ENCODE peak calls at places on chromosome 13, in four cellular contexts. F, Y, M and N are unnamed samples.
A peak's percentile ranks its signal among the peaks of the same experiment; 100 is the strongest.

GRCh38 chr13:114115796-114116195 is 16.6 kb downstream of the RASA3 start:
- DNase-seq in Y (no peak), F (no peak), M (peak; percentile 8), N (no peak)

GRCh38 chr13:75196112-75196855 is 285.7 kb downstream of the TBC1D4 start:
- DNase-seq in F (no peak), Y (no peak), M (no peak), N (no peak)

GRCh38 chr13:23956106-23956505 is 58.8 kb upstream of the C1QTNF9B start:
- DNase-seq in Y (no peak), F (no peak), M (no peak), N (no peak)

GRCh38 chr13:108859202-108860012 is 230.0 kb downstream of the MYO16 start:
- DNase-seq in F (no peak), Y (no peak), M (no peak), N (peak; percentile 78)

GRCh38 chr13:105329359-105329758 is 1206.1 kb downstream of the EFNB2 start:
- DNase-seq in Y (no peak), F (no peak), M (no peak), N (no peak)

GRCh38 chr13:28056970-28057712 is 43.2 kb downstream of the FLT3 start:
- DNase-seq in F (no peak), M (no peak), Y (no peak), N (no peak)

GRCh38 chr13:66578305-66578704 is 651.8 kb downstream of the PCDH9 start:
- DNase-seq in M (no peak), Y (no peak), F (no peak), N (no peak)

GRCh38 chr13:69946443-69946955 is 161.1 kb upstream of the ATXN8OS start:
- DNase-seq in M (no peak), F (no peak), Y (no peak), N (no peak)

GRCh38 chr13:73656863-73657262 is 477.3 kb downstream of the KLF12 start:
- DNase-seq in M (no peak), Y (no peak), F (no peak), N (no peak)

GRCh38 chr13:60229708-60230272 is 66.1 kb upstream of the DIAPH3 start:
- DNase-seq in M (no peak), F (no peak), Y (no peak), N (no peak)

GRCh38 chr13:102212729-102213128 is 189.1 kb downstream of the FGF14 start:
- DNase-seq in M (no peak), Y (no peak), F (no peak), N (no peak)

GRCh38 chr13:44132710-44133109 is 240.9 kb upstream of the SERP2 start:
- DNase-seq in M (no peak), F (peak; percentile 30), Y (no peak), N (no peak)

GRCh38 chr13:60267498-60268202 is 103.9 kb upstream of the DIAPH3 start:
- DNase-seq in M (no peak), Y (peak; percentile 18), F (no peak), N (no peak)

GRCh38 chr13:30572859-30573275 is 44.9 kb upstream of the USPL1 start:
- DNase-seq in M (no peak), F (no peak), Y (no peak), N (no peak)

GRCh38 chr13:106350208-106350607 is 185.3 kb downstream of the EFNB2 start:
- DNase-seq in M (no peak), F (no peak), Y (no peak), N (no peak)

GRCh38 chr13:42707003-42707402 is 74.4 kb upstream of the FAM216B start:
- DNase-seq in Y (no peak), F (no peak), M (no peak), N (no peak)

GRCh38 chr13:109256866-109257760 is 529.3 kb downstream of the IRS2 start:
- DNase-seq in M (no peak), F (peak; percentile 83), Y (no peak), N (peak; percentile 91)

GRCh38 chr13:78586706-78587105 is 16.6 kb downstream of the POU4F1 start:
- DNase-seq in M (no peak), Y (no peak), F (no peak), N (no peak)

GRCh38 chr13:75635621-75636338 is at the start of gene LMO7:
- DNase-seq in F (peak; percentile 64), M (peak; percentile 60), Y (peak; percentile 60), N (no peak)

GRCh38 chr13:73129023-73129422 is 70.2 kb downstream of the KLF5 start:
- DNase-seq in F (no peak), Y (no peak), M (no peak), N (no peak)

GRCh38 chr13:37966266-37966665 is 96.7 kb upstream of the TRPC4 start:
- DNase-seq in F (no peak), Y (no peak), M (no peak), N (no peak)

GRCh38 chr13:75271851-75272250 is 210.1 kb downstream of the TBC1D4 start:
- DNase-seq in Y (no peak), F (no peak), M (no peak), N (no peak)

GRCh38 chr13:71522976-71523517 is 344.0 kb downstream of the DACH1 start:
- DNase-seq in Y (no peak), F (no peak), M (no peak), N (no peak)

GRCh38 chr13:45863716-45864590 is 12.4 kb upstream of the SIAH3 start:
- DNase-seq in Y (no peak), M (no peak), F (no peak), N (no peak)

GRCh38 chr13:19845758-19846157 is 17.7 kb downstream of the ZMYM5 start:
- DNase-seq in M (no peak), F (no peak), Y (no peak), N (peak; percentile 96)

GRCh38 chr13:33711441-33711840 is 106.5 kb upstream of the RFC3 start:
- DNase-seq in Y (no peak), F (no peak), M (no peak), N (no peak)

GRCh38 chr13:39855236-39855635 is 199.8 kb downstream of the COG6 start:
- DNase-seq in M (no peak), F (no peak), Y (no peak), N (no peak)

GRCh38 chr13:77460195-77460594 is 75.3 kb upstream of the SCEL start:
- DNase-seq in Y (no peak), M (no peak), F (no peak), N (no peak)

GRCh38 chr13:52195052-52195837 is 35.8 kb upstream of the NEK3 start:
- DNase-seq in Y (peak; percentile 75), M (peak; percentile 54), F (peak; percentile 50), N (peak; percentile 26)

DNA sequence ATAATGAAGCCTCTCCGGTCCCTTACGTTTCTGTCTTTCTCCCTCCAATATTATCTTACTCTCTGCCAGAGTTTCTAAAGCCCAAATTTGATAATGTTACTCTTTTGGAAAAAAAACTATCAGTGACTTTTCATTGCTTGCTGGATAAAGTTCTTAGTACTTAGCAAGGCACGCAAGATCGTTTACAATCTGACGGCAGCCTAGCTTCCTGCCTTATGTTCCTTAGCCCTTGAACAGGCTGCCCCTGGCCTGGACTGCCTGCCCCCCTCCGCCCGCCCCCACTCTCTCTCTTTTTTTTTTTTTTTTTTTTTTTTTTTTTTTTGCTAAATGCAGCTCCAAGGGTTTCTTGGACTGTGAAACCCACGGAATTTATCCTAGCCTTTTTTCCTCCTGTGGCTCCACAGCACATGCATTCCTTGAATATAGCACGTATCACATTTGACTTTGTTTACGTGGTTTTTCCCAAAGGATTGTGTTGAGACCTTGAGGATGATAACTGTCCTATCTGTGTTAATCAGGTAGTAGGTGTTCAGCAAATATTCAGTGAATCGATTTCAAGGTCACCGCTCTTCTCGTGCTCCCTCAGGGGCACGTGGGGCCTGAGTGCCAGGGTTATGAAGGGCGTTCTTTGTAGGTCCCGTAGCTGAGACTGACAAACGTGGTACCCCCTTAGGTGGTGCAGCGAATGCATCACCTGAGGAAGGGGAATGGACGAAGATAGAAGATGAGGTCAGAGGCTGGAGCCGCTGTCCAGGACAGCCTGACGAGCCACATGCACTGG is 130.9 kb upstream of the RNF113B start:
- DNase-seq in F (no peak), M (no peak), Y (no peak), N (no peak)
- H3K4me3 ChIP-seq in F (no peak overlapping the region), M (no peak overlapping the region), Y (no peak overlapping the region), N (no peak overlapping the region)

DNA sequence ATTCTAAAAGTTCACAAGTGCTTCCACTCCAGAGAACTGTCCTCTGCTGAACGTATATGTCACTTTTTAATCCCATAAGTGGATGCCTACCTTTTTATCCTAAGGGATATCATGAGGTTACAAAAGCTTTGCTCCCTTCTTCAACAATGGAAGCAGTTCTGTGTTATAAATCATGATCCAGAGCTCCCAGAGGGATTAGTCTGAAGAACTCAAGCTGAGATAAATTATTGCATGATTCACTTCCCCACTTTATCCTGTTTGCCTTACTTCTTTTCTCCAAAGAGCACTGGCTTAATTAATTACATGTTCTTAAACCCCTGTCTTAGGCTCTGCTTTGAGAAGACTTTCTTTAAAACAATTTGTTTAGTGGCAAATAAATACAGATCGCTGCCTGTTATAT is 246.7 kb downstream of the PCDH17 start:
- DNase-seq in M (no peak), Y (no peak), F (no peak), N (no peak)
- H3K9me3 ChIP-seq in M (no peaks in the 10 kb centered on the region), Y (no peaks in the 10 kb centered on the region), F (no peaks in the 10 kb centered on the region), N (peaks cover 2% of the 10 kb centered on the region)

DNA sequence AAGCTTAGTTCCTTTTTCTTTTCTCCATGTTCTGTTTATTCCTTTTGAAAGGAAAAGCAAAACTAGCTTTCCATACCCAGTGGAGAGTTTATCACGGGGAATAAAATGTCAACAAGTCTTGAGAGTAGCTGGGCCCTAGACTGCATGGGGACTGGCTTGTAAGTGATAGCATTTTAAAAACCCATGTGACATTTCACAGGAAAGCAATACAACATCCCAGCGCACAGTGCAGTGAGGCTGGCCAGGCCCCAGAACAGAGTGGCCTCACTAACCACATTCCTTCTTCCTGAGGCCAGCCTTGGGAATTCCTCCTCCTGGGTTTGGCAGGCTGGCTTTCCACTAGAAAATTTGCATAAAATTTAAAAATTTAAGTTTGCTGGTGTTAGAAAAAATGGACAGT is 149.7 kb downstream of the DLEU7 start:
- DNase-seq in M (no peak), F (no peak), Y (no peak), N (no peak)
- H3K27ac ChIP-seq in M (no peak overlapping the region), F (peak overlapping the region; percentile 32), Y (no peak overlapping the region), N (no peak overlapping the region)

GRCh38 chr13:110559429-110559943 is 2.0 kb downstream of the RAB20 start:
- DNase-seq in M (no peak), Y (no peak), F (peak; percentile 57), N (no peak)

GRCh38 chr13:110560606-110561334 is 752 bp downstream of the RAB20 start:
- DNase-seq in F (no peak), M (no peak), Y (no peak), N (no peak)

GRCh38 chr13:110561335-110562033 is at the start of gene RAB20:
- DNase-seq in Y (peak; percentile 81), M (peak; percentile 66), F (peak; percentile 74), N (peak; percentile 44)

GRCh38 chr13:110557610-110558305 is 3.8 kb downstream of the RAB20 start:
- DNase-seq in Y (no peak), F (no peak), M (no peak), N (no peak)

DNA sequence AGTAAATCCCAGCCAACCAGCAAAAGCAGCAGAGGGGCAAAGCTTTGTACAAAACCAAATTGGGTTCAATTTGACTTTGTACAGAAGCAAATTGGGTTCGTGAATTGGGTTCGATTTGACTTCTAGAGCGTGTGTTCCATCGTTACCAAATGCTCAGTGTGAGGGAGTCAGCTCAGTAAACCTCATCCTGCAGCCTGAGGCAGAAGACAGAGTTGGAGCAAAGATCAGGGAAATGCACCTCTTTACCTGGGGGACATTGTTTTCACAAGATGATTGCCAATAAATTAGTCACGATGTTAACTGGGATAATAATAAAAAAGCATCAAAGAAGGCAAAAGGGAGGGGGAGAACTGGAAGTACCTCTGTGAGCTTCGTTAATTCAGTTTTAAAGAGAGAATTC is 1.5 kb downstream of the RAB20 start:
- DNase-seq in Y (no peak), M (no peak), F (no peak), N (no peak)
- H3K4me3 ChIP-seq in Y (peak overlapping the region; percentile 52), M (no peak overlapping the region), F (peak overlapping the region; percentile 77), N (peak overlapping the region; percentile 41)